ENCODE peak calls at places on chromosomes 7 and 10, in ten cellular contexts. One of them, this sample, is unnamed.

GRCh38 chr7:130566898-130567280 is 75.0 kb downstream of the MEST start:
- DNase-seq in ovary: no peak
- DNase-seq in D341Med: no peak
- DNase-seq in GM23338: no peak
- DNase-seq in substantia nigra: no peak
- DNase-seq in CD8-positive, alpha-beta memory T cell: no peak
- DNase-seq in NB4: no peak
- DNase-seq in activated CD4-positive, alpha-beta memory T cell treated with anti-CD3 and anti-CD28 coated beads, Interleukin-2, amount 10 ng/mL, durations not matched to agents 7 days and 5 days: no peak
- DNase-seq in DMS153: no peak
- DNase-seq in COR-L47: no peak
- DNase-seq in this sample: no peak

GRCh38 chr7:1936531-1937251 is 266.6 kb downstream of the ELFN1 start:
- DNase-seq in ovary: no peak
- DNase-seq in D341Med: no peak
- DNase-seq in GM23338: no peak
- DNase-seq in substantia nigra: no peak
- DNase-seq in CD8-positive, alpha-beta memory T cell: no peak
- DNase-seq in NB4: no peak
- DNase-seq in activated CD4-positive, alpha-beta memory T cell treated with anti-CD3 and anti-CD28 coated beads, Interleukin-2, amount 10 ng/mL, durations not matched to agents 7 days and 5 days: no peak
- DNase-seq in DMS153: no peak
- DNase-seq in COR-L47: peak
- DNase-seq in this sample: no peak

GRCh38 chr10:28948045-28948444 is 270.7 kb downstream of the BAMBI start:
- DNase-seq in ovary: no peak
- DNase-seq in D341Med: no peak
- DNase-seq in GM23338: no peak
- DNase-seq in substantia nigra: no peak
- DNase-seq in CD8-positive, alpha-beta memory T cell: no peak
- DNase-seq in NB4: no peak
- DNase-seq in activated CD4-positive, alpha-beta memory T cell treated with anti-CD3 and anti-CD28 coated beads, Interleukin-2, amount 10 ng/mL, durations not matched to agents 7 days and 5 days: no peak
- DNase-seq in DMS153: no peak
- DNase-seq in COR-L47: no peak
- DNase-seq in this sample: no peak

GRCh38 chr7:2518737-2519118 is 846 bp upstream of the LFNG start:
- DNase-seq in ovary: no peak
- DNase-seq in D341Med: no peak
- DNase-seq in GM23338: no peak
- DNase-seq in substantia nigra: no peak
- DNase-seq in CD8-positive, alpha-beta memory T cell: no peak
- DNase-seq in NB4: no peak
- DNase-seq in activated CD4-positive, alpha-beta memory T cell treated with anti-CD3 and anti-CD28 coated beads, Interleukin-2, amount 10 ng/mL, durations not matched to agents 7 days and 5 days: no peak
- DNase-seq in DMS153: no peak
- DNase-seq in COR-L47: no peak
- DNase-seq in this sample: no peak

GRCh38 chr7:37376386-37376785 is 72.3 kb downstream of the ELMO1 start:
- DNase-seq in ovary: no peak
- DNase-seq in D341Med: no peak
- DNase-seq in GM23338: no peak
- DNase-seq in substantia nigra: no peak
- DNase-seq in CD8-positive, alpha-beta memory T cell: no peak
- DNase-seq in NB4: peak
- DNase-seq in activated CD4-positive, alpha-beta memory T cell treated with anti-CD3 and anti-CD28 coated beads, Interleukin-2, amount 10 ng/mL, durations not matched to agents 7 days and 5 days: peak
- DNase-seq in DMS153: no peak
- DNase-seq in COR-L47: no peak
- DNase-seq in this sample: no peak

GRCh38 chr10:28984431-28984830 is 304.4 kb upstream of the LYZL1 start:
- DNase-seq in ovary: peak
- DNase-seq in D341Med: no peak
- DNase-seq in GM23338: no peak
- DNase-seq in substantia nigra: no peak
- DNase-seq in CD8-positive, alpha-beta memory T cell: no peak
- DNase-seq in NB4: peak
- DNase-seq in activated CD4-positive, alpha-beta memory T cell treated with anti-CD3 and anti-CD28 coated beads, Interleukin-2, amount 10 ng/mL, durations not matched to agents 7 days and 5 days: no peak
- DNase-seq in DMS153: peak
- DNase-seq in COR-L47: peak
- DNase-seq in this sample: no peak

GRCh38 chr7:128417071-128417470 is 7.3 kb upstream of the IMPDH1 start:
- DNase-seq in ovary: no peak
- DNase-seq in D341Med: no peak
- DNase-seq in GM23338: no peak
- DNase-seq in substantia nigra: no peak
- DNase-seq in CD8-positive, alpha-beta memory T cell: no peak
- DNase-seq in NB4: no peak
- DNase-seq in activated CD4-positive, alpha-beta memory T cell treated with anti-CD3 and anti-CD28 coated beads, Interleukin-2, amount 10 ng/mL, durations not matched to agents 7 days and 5 days: no peak
- DNase-seq in DMS153: no peak
- DNase-seq in COR-L47: no peak
- DNase-seq in this sample: no peak

GRCh38 chr10:85060944-85061343 is 732.6 kb downstream of the CCSER2 start:
- DNase-seq in ovary: no peak
- DNase-seq in D341Med: no peak
- DNase-seq in GM23338: no peak
- DNase-seq in substantia nigra: no peak
- DNase-seq in CD8-positive, alpha-beta memory T cell: no peak
- DNase-seq in NB4: no peak
- DNase-seq in activated CD4-positive, alpha-beta memory T cell treated with anti-CD3 and anti-CD28 coated beads, Interleukin-2, amount 10 ng/mL, durations not matched to agents 7 days and 5 days: no peak
- DNase-seq in DMS153: no peak
- DNase-seq in COR-L47: no peak
- DNase-seq in this sample: no peak

GRCh38 chr7:121530251-121531174 is 134.4 kb upstream of the FAM3C start:
- DNase-seq in ovary: no peak
- DNase-seq in D341Med: no peak
- DNase-seq in GM23338: no peak
- DNase-seq in substantia nigra: no peak
- DNase-seq in CD8-positive, alpha-beta memory T cell: peak
- DNase-seq in NB4: peak
- DNase-seq in activated CD4-positive, alpha-beta memory T cell treated with anti-CD3 and anti-CD28 coated beads, Interleukin-2, amount 10 ng/mL, durations not matched to agents 7 days and 5 days: peak
- DNase-seq in DMS153: no peak
- DNase-seq in COR-L47: no peak
- DNase-seq in this sample: no peak

GRCh38 chr10:59234814-59235429 is 58.5 kb downstream of the PHYHIPL start:
- DNase-seq in ovary: no peak
- DNase-seq in D341Med: no peak
- DNase-seq in GM23338: peak
- DNase-seq in substantia nigra: no peak
- DNase-seq in CD8-positive, alpha-beta memory T cell: no peak
- DNase-seq in NB4: peak
- DNase-seq in activated CD4-positive, alpha-beta memory T cell treated with anti-CD3 and anti-CD28 coated beads, Interleukin-2, amount 10 ng/mL, durations not matched to agents 7 days and 5 days: no peak
- DNase-seq in DMS153: no peak
- DNase-seq in COR-L47: peak
- DNase-seq in this sample: no peak

GRCh38 chr10:68099736-68100135 is 9.6 kb upstream of the MYPN start:
- DNase-seq in ovary: no peak
- DNase-seq in D341Med: no peak
- DNase-seq in GM23338: no peak
- DNase-seq in substantia nigra: no peak
- DNase-seq in CD8-positive, alpha-beta memory T cell: no peak
- DNase-seq in NB4: no peak
- DNase-seq in activated CD4-positive, alpha-beta memory T cell treated with anti-CD3 and anti-CD28 coated beads, Interleukin-2, amount 10 ng/mL, durations not matched to agents 7 days and 5 days: no peak
- DNase-seq in DMS153: no peak
- DNase-seq in COR-L47: no peak
- DNase-seq in this sample: no peak

GRCh38 chr10:10045765-10046028 is 972.0 kb upstream of the CELF2 start:
- DNase-seq in ovary: no peak
- DNase-seq in D341Med: no peak
- DNase-seq in GM23338: no peak
- DNase-seq in substantia nigra: no peak
- DNase-seq in CD8-positive, alpha-beta memory T cell: no peak
- DNase-seq in NB4: no peak
- DNase-seq in activated CD4-positive, alpha-beta memory T cell treated with anti-CD3 and anti-CD28 coated beads, Interleukin-2, amount 10 ng/mL, durations not matched to agents 7 days and 5 days: no peak
- DNase-seq in DMS153: no peak
- DNase-seq in COR-L47: no peak
- DNase-seq in this sample: no peak

GRCh38 chr7:6651866-6652445 is 14.8 kb downstream of the ZNF316 start:
- DNase-seq in ovary: no peak
- DNase-seq in D341Med: peak
- DNase-seq in GM23338: no peak
- DNase-seq in substantia nigra: no peak
- DNase-seq in CD8-positive, alpha-beta memory T cell: peak
- DNase-seq in NB4: no peak
- DNase-seq in activated CD4-positive, alpha-beta memory T cell treated with anti-CD3 and anti-CD28 coated beads, Interleukin-2, amount 10 ng/mL, durations not matched to agents 7 days and 5 days: no peak
- DNase-seq in DMS153: no peak
- DNase-seq in COR-L47: no peak
- DNase-seq in this sample: no peak

GRCh38 chr7:101308245-101309085 is 13.1 kb downstream of the IFT22 start:
- DNase-seq in ovary: peak
- DNase-seq in D341Med: peak
- DNase-seq in GM23338: peak
- DNase-seq in substantia nigra: no peak
- DNase-seq in CD8-positive, alpha-beta memory T cell: no peak
- DNase-seq in NB4: peak
- DNase-seq in activated CD4-positive, alpha-beta memory T cell treated with anti-CD3 and anti-CD28 coated beads, Interleukin-2, amount 10 ng/mL, durations not matched to agents 7 days and 5 days: peak
- DNase-seq in DMS153: no peak
- DNase-seq in COR-L47: peak
- DNase-seq in this sample: no peak

GRCh38 chr7:100163871-100164270 is 4.5 kb downstream of the GAL3ST4 start:
- DNase-seq in ovary: no peak
- DNase-seq in D341Med: no peak
- DNase-seq in GM23338: no peak
- DNase-seq in substantia nigra: no peak
- DNase-seq in CD8-positive, alpha-beta memory T cell: no peak
- DNase-seq in NB4: no peak
- DNase-seq in activated CD4-positive, alpha-beta memory T cell treated with anti-CD3 and anti-CD28 coated beads, Interleukin-2, amount 10 ng/mL, durations not matched to agents 7 days and 5 days: no peak
- DNase-seq in DMS153: no peak
- DNase-seq in COR-L47: no peak
- DNase-seq in this sample: no peak

GRCh38 chr7:7699370-7699769 is 19.0 kb downstream of the RPA3 start:
- DNase-seq in ovary: no peak
- DNase-seq in D341Med: no peak
- DNase-seq in GM23338: no peak
- DNase-seq in substantia nigra: no peak
- DNase-seq in CD8-positive, alpha-beta memory T cell: no peak
- DNase-seq in NB4: no peak
- DNase-seq in activated CD4-positive, alpha-beta memory T cell treated with anti-CD3 and anti-CD28 coated beads, Interleukin-2, amount 10 ng/mL, durations not matched to agents 7 days and 5 days: no peak
- DNase-seq in DMS153: no peak
- DNase-seq in COR-L47: no peak
- DNase-seq in this sample: no peak

GRCh38 chr10:10432306-10433035 is 585.2 kb upstream of the CELF2 start:
- DNase-seq in ovary: no peak
- DNase-seq in D341Med: peak
- DNase-seq in GM23338: no peak
- DNase-seq in substantia nigra: no peak
- DNase-seq in CD8-positive, alpha-beta memory T cell: no peak
- DNase-seq in NB4: no peak
- DNase-seq in activated CD4-positive, alpha-beta memory T cell treated with anti-CD3 and anti-CD28 coated beads, Interleukin-2, amount 10 ng/mL, durations not matched to agents 7 days and 5 days: no peak
- DNase-seq in DMS153: no peak
- DNase-seq in COR-L47: no peak
- DNase-seq in this sample: no peak

GRCh38 chr7:21256310-21256877 is 171.5 kb upstream of the SP4 start:
- DNase-seq in ovary: no peak
- DNase-seq in D341Med: no peak
- DNase-seq in GM23338: peak
- DNase-seq in substantia nigra: no peak
- DNase-seq in CD8-positive, alpha-beta memory T cell: no peak
- DNase-seq in NB4: peak
- DNase-seq in activated CD4-positive, alpha-beta memory T cell treated with anti-CD3 and anti-CD28 coated beads, Interleukin-2, amount 10 ng/mL, durations not matched to agents 7 days and 5 days: peak
- DNase-seq in DMS153: peak
- DNase-seq in COR-L47: peak
- DNase-seq in this sample: peak

GRCh38 chr7:45658716-45659495 is 84.7 kb downstream of the ADCY1 start:
- DNase-seq in ovary: no peak
- DNase-seq in D341Med: peak
- DNase-seq in GM23338: no peak
- DNase-seq in substantia nigra: no peak
- DNase-seq in CD8-positive, alpha-beta memory T cell: no peak
- DNase-seq in NB4: no peak
- DNase-seq in activated CD4-positive, alpha-beta memory T cell treated with anti-CD3 and anti-CD28 coated beads, Interleukin-2, amount 10 ng/mL, durations not matched to agents 7 days and 5 days: peak
- DNase-seq in DMS153: no peak
- DNase-seq in COR-L47: no peak
- DNase-seq in this sample: no peak

GRCh38 chr10:88949051-88949450 is 3.5 kb downstream of the ACTA2 start:
- DNase-seq in ovary: no peak
- DNase-seq in D341Med: no peak
- DNase-seq in GM23338: no peak
- DNase-seq in substantia nigra: no peak
- DNase-seq in CD8-positive, alpha-beta memory T cell: no peak
- DNase-seq in NB4: no peak
- DNase-seq in activated CD4-positive, alpha-beta memory T cell treated with anti-CD3 and anti-CD28 coated beads, Interleukin-2, amount 10 ng/mL, durations not matched to agents 7 days and 5 days: no peak
- DNase-seq in DMS153: no peak
- DNase-seq in COR-L47: no peak
- DNase-seq in this sample: no peak

GRCh38 chr10:71081912-71082311 is 130.5 kb upstream of the UNC5B start:
- DNase-seq in ovary: no peak
- DNase-seq in D341Med: peak
- DNase-seq in GM23338: no peak
- DNase-seq in substantia nigra: no peak
- DNase-seq in CD8-positive, alpha-beta memory T cell: no peak
- DNase-seq in NB4: no peak
- DNase-seq in activated CD4-positive, alpha-beta memory T cell treated with anti-CD3 and anti-CD28 coated beads, Interleukin-2, amount 10 ng/mL, durations not matched to agents 7 days and 5 days: peak
- DNase-seq in DMS153: no peak
- DNase-seq in COR-L47: no peak
- DNase-seq in this sample: no peak

GRCh38 chr10:30639946-30640786 is 10.6 kb upstream of the LYZL2 start:
- DNase-seq in ovary: no peak
- DNase-seq in D341Med: peak
- DNase-seq in GM23338: peak
- DNase-seq in substantia nigra: no peak
- DNase-seq in CD8-positive, alpha-beta memory T cell: no peak
- DNase-seq in NB4: peak
- DNase-seq in activated CD4-positive, alpha-beta memory T cell treated with anti-CD3 and anti-CD28 coated beads, Interleukin-2, amount 10 ng/mL, durations not matched to agents 7 days and 5 days: no peak
- DNase-seq in DMS153: no peak
- DNase-seq in COR-L47: no peak
- DNase-seq in this sample: peak

GRCh38 chr10:19778996-19779395 is 37.2 kb upstream of the PLXDC2 start:
- DNase-seq in ovary: no peak
- DNase-seq in D341Med: no peak
- DNase-seq in GM23338: no peak
- DNase-seq in substantia nigra: no peak
- DNase-seq in CD8-positive, alpha-beta memory T cell: no peak
- DNase-seq in NB4: no peak
- DNase-seq in activated CD4-positive, alpha-beta memory T cell treated with anti-CD3 and anti-CD28 coated beads, Interleukin-2, amount 10 ng/mL, durations not matched to agents 7 days and 5 days: no peak
- DNase-seq in DMS153: no peak
- DNase-seq in COR-L47: no peak
- DNase-seq in this sample: no peak

GRCh38 chr10:29392376-29393021 is 103.6 kb downstream of the LYZL1 start:
- DNase-seq in ovary: peak
- DNase-seq in D341Med: peak
- DNase-seq in GM23338: peak
- DNase-seq in substantia nigra: no peak
- DNase-seq in CD8-positive, alpha-beta memory T cell: no peak
- DNase-seq in NB4: peak
- DNase-seq in activated CD4-positive, alpha-beta memory T cell treated with anti-CD3 and anti-CD28 coated beads, Interleukin-2, amount 10 ng/mL, durations not matched to agents 7 days and 5 days: peak
- DNase-seq in DMS153: peak
- DNase-seq in COR-L47: peak
- DNase-seq in this sample: no peak

GRCh38 chr10:35011771-35012191 is 78.4 kb downstream of the CUL2 start:
- DNase-seq in ovary: no peak
- DNase-seq in D341Med: no peak
- DNase-seq in GM23338: no peak
- DNase-seq in substantia nigra: no peak
- DNase-seq in CD8-positive, alpha-beta memory T cell: no peak
- DNase-seq in NB4: no peak
- DNase-seq in activated CD4-positive, alpha-beta memory T cell treated with anti-CD3 and anti-CD28 coated beads, Interleukin-2, amount 10 ng/mL, durations not matched to agents 7 days and 5 days: no peak
- DNase-seq in DMS153: no peak
- DNase-seq in COR-L47: no peak
- DNase-seq in this sample: peak

GRCh38 chr7:38753347-38753746 is 122.2 kb upstream of the AMPH start:
- DNase-seq in ovary: no peak
- DNase-seq in D341Med: no peak
- DNase-seq in GM23338: no peak
- DNase-seq in substantia nigra: no peak
- DNase-seq in CD8-positive, alpha-beta memory T cell: no peak
- DNase-seq in NB4: no peak
- DNase-seq in activated CD4-positive, alpha-beta memory T cell treated with anti-CD3 and anti-CD28 coated beads, Interleukin-2, amount 10 ng/mL, durations not matched to agents 7 days and 5 days: no peak
- DNase-seq in DMS153: no peak
- DNase-seq in COR-L47: no peak
- DNase-seq in this sample: no peak